ENCODE peak calls at places on chromosomes 4 and X, in nine cellular contexts. G is AG10803; M is stimulated activated CD4-positive, alpha-beta T cell treated with anti-CD3 and anti-CD28 coated beads, Interleukin-2, amount 100 ng/mL, for 48 hours; K is NCI-H2029; J is MG63; R is immature natural killer cell; B is CD8-positive, alpha-beta T cell; E is Karpas-422; X is RWPE1. A is an unnamed sample.

GRCh38 chrX:104921606-104922205 is 298.8 kb downstream of the TEX13A start:
- DNase-seq in E (no peak), B (no peak), R (no peak), X (no peak), K (no peak), G (no peak), J (peak; percentile 3), M (no peak), A (no peak)

GRCh38 chrX:40864972-40865371 is 129.6 kb upstream of the MED14 start:
- DNase-seq in J (peak; percentile 83), M (no peak), G (peak; percentile 82), K (no peak), E (no peak), B (no peak), R (no peak), X (no peak), A (no peak)

GRCh38 chrX:130575831-130576404 is 174.1 kb downstream of the RBMX2 start:
- DNase-seq in K (peak; percentile 2), M (peak; percentile 0), J (peak; percentile 3), G (peak; percentile 36), X (peak; percentile 11), E (peak; percentile 77), R (peak; percentile 1), B (no peak), A (peak; percentile 40)

GRCh38 chr4:141465151-141465550 is 171.2 kb upstream of the IL15 start:
- DNase-seq in X (no peak), M (no peak), J (no peak), B (no peak), R (no peak), E (no peak), K (no peak), G (peak; percentile 25), A (no peak)

GRCh38 chr4:5750052-5750950 is 39.3 kb downstream of the EVC start:
- DNase-seq in X (no peak), K (no peak), J (no peak), R (no peak), M (no peak), E (no peak), B (no peak), G (peak; percentile 93), A (no peak)

GRCh38 chrX:15616531-15616930 is 15.8 kb upstream of the ACE2 start:
- DNase-seq in R (no peak), X (no peak), G (no peak), J (no peak), E (no peak), B (no peak), K (no peak), M (no peak), A (no peak)

GRCh38 chr4:169070071-169070894 is 60.2 kb upstream of the CBR4 start:
- DNase-seq in J (peak; percentile 89), G (peak; percentile 90), M (no peak), X (peak; percentile 93), B (no peak), R (no peak), E (no peak), K (peak; percentile 79), A (no peak)

GRCh38 chr4:132683957-132684356 is 465.1 kb upstream of the PCDH10 start:
- DNase-seq in E (no peak), R (no peak), B (no peak), X (no peak), G (no peak), K (no peak), J (no peak), M (no peak), A (no peak)

GRCh38 chr4:188960411-188961093 is 821.3 kb downstream of the TRIML1 start:
- DNase-seq in E (no peak), X (no peak), M (no peak), J (no peak), G (no peak), B (no peak), R (no peak), K (no peak), A (no peak)

GRCh38 chr4:73705056-73705432 is 35.3 kb upstream of the CXCL8 start:
- DNase-seq in E (no peak), M (no peak), K (no peak), X (peak; percentile 30), R (no peak), B (no peak), G (peak; percentile 85), J (no peak), A (no peak)

GRCh38 chr4:82833696-82834313 is 35.2 kb upstream of the SCD5 start:
- DNase-seq in K (no peak), J (peak; percentile 47), X (peak; percentile 60), G (peak; percentile 76), B (no peak), R (no peak), E (no peak), M (no peak), A (no peak)

GRCh38 chr4:121168446-121168845 is 4.3 kb upstream of the TNIP3 start:
- DNase-seq in K (no peak), M (no peak), J (no peak), X (no peak), E (no peak), G (no peak), B (no peak), R (no peak), A (no peak)

GRCh38 chr4:74473155-74473811 is 28.3 kb downstream of the AREG start:
- DNase-seq in E (no peak), K (no peak), R (no peak), X (peak; percentile 84), B (no peak), M (no peak), G (peak; percentile 73), J (peak; percentile 22), A (no peak)